ENCODE peak calls at places on chromosomes 12 and 14, in eight cellular contexts. P is lower leg skin, O is pancreas, G is neural crest cell, C is brain microvascular endothelial cell, R is stomach, T is GM10248, F is Calu3. L is an unnamed sample.

GRCh38 chr12:27309995-27310315 is 22.7 kb upstream of the BMAL2 start:
- DNase-seq in P (no peak), O (no peak), G (no peak), C (no peak), R (no peak), T (no peak), F (no peak), L (no peak)

GRCh38 chr14:72892103-72892878 is 1.6 kb downstream of the DPF3 start:
- DNase-seq in P (no peak), O (no peak), G (no peak), C (peak), R (no peak), T (no peak), F (peak), L (no peak)

GRCh38 chr12:31370645-31371620 is 45.0 kb upstream of the SINHCAF start:
- DNase-seq in P (no peak), O (no peak), G (peak), C (no peak), R (no peak), T (no peak), F (peak), L (no peak)

GRCh38 chr14:97077253-97077653 is 280.1 kb downstream of the VRK1 start:
- DNase-seq in P (peak), O (no peak), G (no peak), C (peak), R (peak), T (no peak), F (no peak), L (no peak)

GRCh38 chr14:64971452-64971889 is 665 bp downstream of the RAB15 start:
- DNase-seq in P (no peak), O (no peak), G (no peak), C (no peak), R (no peak), T (no peak), F (no peak), L (no peak)

GRCh38 chr14:99698642-99699041 is 14.5 kb downstream of the CYP46A1 start:
- DNase-seq in P (no peak), O (no peak), G (no peak), C (no peak), R (no peak), T (no peak), F (no peak), L (no peak)

GRCh38 chr12:113528606-113529005 is 56.9 kb upstream of the LHX5 start:
- DNase-seq in P (no peak), O (no peak), G (no peak), C (no peak), R (no peak), T (no peak), F (no peak), L (no peak)

GRCh38 chr14:100156776-100157175 is 2.7 kb downstream of the DEGS2 start:
- DNase-seq in P (no peak), O (no peak), G (no peak), C (no peak), R (no peak), T (no peak), F (no peak), L (no peak)

GRCh38 chr14:53696217-53696965 is 260.2 kb downstream of the BMP4 start:
- DNase-seq in P (no peak), O (no peak), G (no peak), C (no peak), R (no peak), T (no peak), F (no peak), L (no peak)

GRCh38 chr12:108495054-108495453 is 20.0 kb upstream of the FICD start:
- DNase-seq in P (no peak), O (no peak), G (peak), C (peak), R (no peak), T (peak), F (peak), L (no peak)

GRCh38 chr12:49805409-49805808 is 22.8 kb downstream of the NCKAP5L start:
- DNase-seq in P (no peak), O (no peak), G (no peak), C (no peak), R (no peak), T (no peak), F (no peak), L (no peak)

GRCh38 chr12:1080520-1081223 is 89.6 kb downstream of the ERC1 start:
- DNase-seq in P (no peak), O (no peak), G (no peak), C (no peak), R (no peak), T (no peak), F (no peak), L (no peak)

GRCh38 chr14:71049435-71050147 is 142.3 kb downstream of the PCNX1 start:
- DNase-seq in P (no peak), O (no peak), G (no peak), C (no peak), R (no peak), T (no peak), F (no peak), L (no peak)

GRCh38 chr12:132279184-132279889 is 50.1 kb downstream of the GALNT9 start:
- DNase-seq in P (no peak), O (no peak), G (no peak), C (no peak), R (peak), T (no peak), F (no peak), L (no peak)

GRCh38 chr12:52195065-52195730 is 3.4 kb upstream of the KRT80 start:
- DNase-seq in P (no peak), O (no peak), G (no peak), C (no peak), R (no peak), T (no peak), F (no peak), L (no peak)

GRCh38 chr12:105933671-105934665 is 204.8 kb downstream of the NUAK1 start:
- DNase-seq in P (peak), O (no peak), G (no peak), C (peak), R (no peak), T (no peak), F (no peak), L (no peak)

GRCh38 chr12:115267891-115268290 is 583.9 kb upstream of the TBX3 start:
- DNase-seq in P (no peak), O (no peak), G (no peak), C (no peak), R (no peak), T (no peak), F (no peak), L (no peak)

GRCh38 chr14:22489957-22490950 is 98.8 kb downstream of the DAD1 start:
- DNase-seq in P (no peak), O (no peak), G (no peak), C (no peak), R (no peak), T (no peak), F (no peak), L (no peak)

GRCh38 chr14:22487941-22488340 is 101.1 kb downstream of the DAD1 start:
- DNase-seq in P (no peak), O (no peak), G (no peak), C (no peak), R (no peak), T (no peak), F (no peak), L (no peak)

GRCh38 chr14:22487401-22487800 is 101.6 kb downstream of the DAD1 start:
- DNase-seq in P (no peak), O (no peak), G (no peak), C (no peak), R (no peak), T (no peak), F (no peak), L (no peak)

GRCh38 chr14:22488522-22489246 is 100.3 kb downstream of the DAD1 start:
- DNase-seq in P (no peak), O (no peak), G (no peak), C (no peak), R (no peak), T (no peak), F (no peak), L (no peak)

GRCh38 chr14:22489247-22489551 is 99.8 kb downstream of the DAD1 start:
- DNase-seq in P (no peak), O (no peak), G (no peak), C (no peak), R (no peak), T (no peak), F (no peak), L (no peak)
- TF ChIP-seq CTCF in P (no peak), O (no peak), G (no peak), C (no peak), R (no peak), T (peak), F (no peak), L (no peak)

GRCh38 chr12:23950775-23951391 is 1.4 kb upstream of the SOX5 start:
- DNase-seq in P (no peak), O (no peak), G (peak), C (peak), R (no peak), T (no peak), F (no peak), L (no peak)

GRCh38 chr12:23947395-23947794 is 2.1 kb downstream of the SOX5 start:
- DNase-seq in P (no peak), O (no peak), G (no peak), C (no peak), R (no peak), T (no peak), F (no peak), L (no peak)

GRCh38 chr12:23950011-23950774 is 723 bp upstream of the SOX5 start:
- DNase-seq in P (no peak), O (no peak), G (peak), C (peak), R (no peak), T (no peak), F (no peak), L (no peak)

GRCh38 chr12:23952071-23952470 is 2.6 kb upstream of the SOX5 start:
- DNase-seq in P (no peak), O (no peak), G (no peak), C (no peak), R (no peak), T (no peak), F (no peak), L (no peak)

GRCh38 chr12:23949212-23950010 is at the start of gene SOX5:
- DNase-seq in P (no peak), O (peak), G (peak), C (peak), R (peak), T (no peak), F (no peak), L (no peak)
- TF ChIP-seq CTCF in P (no peak), O (no peak), G (no peak), C (peak), R (no peak), T (no peak), F (no peak), L (no peak)

DNA sequence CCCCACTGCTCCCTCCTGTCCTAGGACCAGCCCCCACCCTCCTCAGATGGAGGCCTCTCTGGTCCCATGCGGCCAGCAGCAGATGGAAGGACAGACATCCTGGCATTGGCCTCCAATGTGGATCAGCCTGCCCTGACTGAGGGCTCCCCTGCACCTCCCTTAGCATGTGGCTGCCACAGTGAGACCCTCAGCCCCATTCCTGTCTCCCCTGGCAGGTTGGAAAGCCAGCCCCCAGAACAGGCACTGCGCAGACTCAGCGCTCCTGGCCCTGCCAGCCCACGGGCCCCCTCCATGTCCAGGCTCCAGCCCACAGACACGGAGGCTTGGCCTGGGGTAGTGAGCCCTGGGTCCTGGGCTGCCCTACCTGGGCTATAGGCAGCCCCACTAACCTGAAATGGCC is 47.2 kb upstream of the DIO3 start:
- DNase-seq in P (no peak), O (no peak), G (no peak), C (no peak), R (no peak), T (no peak), F (no peak), L (no peak)
- TF ChIP-seq CTCF in P (no peak), O (no peak), G (no peak), C (no peak), R (no peak), T (no peak), F (no peak), L (no peak)

DNA sequence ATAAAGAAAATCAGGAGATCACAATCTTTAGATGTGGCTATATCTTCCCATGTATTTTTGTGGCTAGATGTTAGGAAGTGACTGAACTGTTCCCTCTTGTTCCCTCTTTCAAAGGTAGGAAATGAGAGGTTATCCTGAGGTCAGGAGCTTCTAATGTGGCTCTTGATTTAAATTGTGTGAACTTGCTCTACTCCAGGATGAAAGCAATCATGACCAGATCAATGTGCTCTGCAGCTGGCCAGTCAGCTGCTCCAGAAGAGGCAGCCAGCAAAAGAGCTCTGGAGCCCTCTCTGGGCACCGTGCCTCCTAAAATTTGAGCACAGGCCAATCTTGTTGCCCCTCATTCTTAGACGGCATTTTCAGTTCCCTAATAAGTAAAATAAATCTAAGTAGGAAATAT is 32.0 kb downstream of the CDK17 start:
- DNase-seq in P (peak), O (no peak), G (no peak), C (no peak), R (no peak), T (no peak), F (no peak), L (no peak)
- TF ChIP-seq CTCF in P (no peak), O (no peak), G (no peak), C (no peak), R (no peak), T (no peak), F (no peak), L (no peak)

DNA sequence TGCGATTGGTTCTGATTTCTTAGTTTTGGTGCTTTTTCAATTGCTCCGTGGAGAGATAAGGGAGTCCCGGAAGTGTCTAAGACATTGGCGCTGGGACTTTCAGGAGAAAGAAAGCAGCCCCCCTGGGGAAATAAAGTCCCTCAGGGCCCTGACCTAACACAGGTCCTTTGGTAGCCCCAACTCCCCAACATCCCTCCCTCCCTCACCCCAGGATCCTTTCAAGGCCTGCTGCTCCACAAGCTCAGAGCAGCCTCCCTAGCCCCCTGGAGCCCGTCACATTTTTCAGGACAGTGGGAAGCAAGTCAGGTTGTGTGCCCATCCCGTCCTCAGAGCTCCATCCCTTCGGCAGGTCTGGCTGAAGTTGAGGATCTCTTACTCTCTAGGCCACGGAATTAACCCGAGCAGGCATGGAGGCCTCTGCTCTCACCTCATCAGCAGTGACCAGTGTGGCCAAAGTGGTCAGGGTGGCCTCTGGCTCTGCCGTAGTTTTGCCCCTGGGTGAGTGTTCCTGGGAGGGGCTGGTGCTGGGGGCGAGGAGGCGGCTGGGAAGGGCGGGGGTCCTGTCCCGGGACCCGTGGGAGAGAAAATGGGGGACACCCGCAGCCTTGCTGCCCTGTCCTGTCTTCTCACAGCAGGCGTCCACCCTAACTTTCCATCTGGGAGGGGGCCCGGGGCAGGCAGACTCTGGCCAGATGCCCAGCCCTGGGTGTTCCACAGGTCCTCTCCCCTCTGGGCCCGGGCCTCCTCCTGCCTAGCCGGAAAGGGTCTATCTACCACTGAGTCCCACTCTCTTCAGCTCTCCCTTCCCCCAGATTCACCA is 950 bp downstream of the IFI27 start:
- DNase-seq in P (no peak), O (no peak), G (no peak), C (no peak), R (no peak), T (no peak), F (no peak), L (peak)
- TF ChIP-seq CTCF in P (no peak), O (no peak), G (no peak), C (no peak), R (no peak), T (no peak), F (no peak), L (no peak)

DNA sequence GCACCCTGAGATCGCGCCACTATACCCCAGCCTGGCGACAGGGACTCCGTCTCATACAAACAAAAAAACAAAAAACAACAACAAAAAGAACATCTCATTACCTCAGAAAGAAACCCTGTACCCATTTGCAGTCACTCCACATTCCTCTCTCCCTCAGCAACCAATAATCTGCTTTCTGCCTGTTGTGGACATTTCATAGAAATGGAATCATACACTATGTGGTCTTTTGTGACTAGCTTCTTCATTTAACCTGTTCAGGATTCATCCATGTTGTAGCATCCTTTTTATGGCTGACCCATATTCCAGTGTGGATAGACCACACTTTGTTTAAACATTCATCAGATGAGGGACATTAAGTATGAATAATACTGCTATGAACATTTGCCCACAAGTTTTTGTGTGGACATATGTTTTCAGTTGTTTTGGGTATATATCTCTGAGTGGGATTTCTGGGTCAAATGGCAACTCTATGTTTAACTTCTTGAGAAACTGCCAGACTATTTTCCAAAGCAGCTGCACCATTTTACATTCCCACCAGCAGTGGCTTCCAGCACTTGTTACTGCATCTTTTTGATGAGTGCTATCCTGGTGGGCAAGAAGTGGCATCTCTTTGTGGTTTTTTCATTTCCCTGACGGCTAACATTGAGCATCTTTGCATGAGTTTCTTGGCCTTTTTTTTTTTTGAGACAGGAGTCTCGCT is 5.9 kb upstream of the RCOR1 start:
- DNase-seq in P (no peak), O (no peak), G (no peak), C (no peak), R (no peak), T (no peak), F (no peak), L (no peak)
- TF ChIP-seq CTCF in P (no peak), O (no peak), G (no peak), C (no peak), R (no peak), T (no peak), F (no peak), L (no peak)

L was measured in type B pancreatic cell.